ENCODE peak calls at places on chromosomes 3 and 15, in four cellular contexts. Y is K562, T is A549, V is GM12878. F is an unnamed sample. For H3K4me1, the result is how much of the 10 kb centered on the place peaks cover.

GRCh38 chr3:108124337-108125150 is 33.7 kb upstream of the CD47 start:
- DNase-seq in T (no peak), Y (peak), V (peak), F (no peak)

GRCh38 chr15:41233367-41233771 is 2.3 kb downstream of the CHP1 start:
- DNase-seq in T (peak), V (no peak), Y (peak), F (peak)

GRCh38 chr15:75696303-75696657 is 16.4 kb downstream of the CSPG4 start:
- DNase-seq in V (no peak), T (no peak), Y (no peak), F (no peak)

GRCh38 chr3:132399054-132399929 is 18.0 kb upstream of the DNAJC13 start:
- DNase-seq in Y (peak), V (no peak), T (peak), F (peak)

GRCh38 chr3:31573460-31573779 is 40.7 kb downstream of the STT3B start:
- DNase-seq in T (no peak), Y (no peak), V (no peak), F (no peak)

GRCh38 chr15:23854535-23855252 is 167.6 kb upstream of the NDN start:
- DNase-seq in T (no peak), V (no peak), Y (no peak), F (no peak)

GRCh38 chr3:186839874-186840641 is 2.5 kb upstream of the ADIPOQ start:
- DNase-seq in V (no peak), T (no peak), Y (no peak), F (no peak)

GRCh38 chr15:65069179-65069578 is 1.4 kb upstream of the RASL12 start:
- DNase-seq in V (no peak), Y (no peak), T (no peak), F (no peak)

GRCh38 chr15:62071711-62072308 is 5.0 kb downstream of the C2CD4A start:
- DNase-seq in T (peak), V (no peak), Y (peak), F (peak)

GRCh38 chr15:51162865-51163762 is 68.4 kb upstream of the TNFAIP8L3 start:
- DNase-seq in T (peak), V (peak), Y (peak), F (peak)

GRCh38 chr15:38377547-38378161 is 76.3 kb upstream of the FAM98B start:
- DNase-seq in V (no peak), T (no peak), Y (no peak), F (no peak)

GRCh38 chr15:65819563-65819960 is 27.5 kb upstream of the DENND4A start:
- DNase-seq in T (no peak), Y (peak), V (no peak), F (peak)

GRCh38 chr15:74511583-74511982 is 29.4 kb upstream of the ARID3B start:
- DNase-seq in T (no peak), V (no peak), Y (no peak), F (no peak)

GRCh38 chr3:115814778-115815380 is 191.6 kb downstream of the GAP43 start:
- DNase-seq in V (no peak), Y (peak), T (peak), F (peak)

GRCh38 chr3:37093481-37093880 is 80.9 kb downstream of the LRRFIP2 start:
- DNase-seq in T (no peak), Y (no peak), V (no peak), F (no peak)

GRCh38 chr3:127740136-127740915 is 67.6 kb downstream of the ABTB1 start:
- DNase-seq in T (no peak), Y (no peak), V (no peak), F (no peak)

GRCh38 chr15:99481406-99481805 is 84.4 kb upstream of the MEF2A start:
- DNase-seq in T (no peak), Y (no peak), V (no peak), F (no peak)

GRCh38 chr3:124461838-124462632 is 268.2 kb upstream of the UMPS start:
- DNase-seq in V (no peak), Y (no peak), T (no peak), F (no peak)

GRCh38 chr15:78044407-78045155 is 32.9 kb downstream of the TBC1D2B start:
- DNase-seq in T (no peak), Y (no peak), V (no peak), F (no peak)

GRCh38 chr15:91711384-91712082 is 142.0 kb upstream of the SLCO3A1 start:
- DNase-seq in Y (no peak), V (no peak), T (no peak), F (no peak)

GRCh38 chr15:66580643-66581042 is 14.8 kb upstream of the LCTL start:
- DNase-seq in T (no peak), V (no peak), Y (no peak), F (no peak)

GRCh38 chr3:188706599-188706998 is 465.2 kb upstream of the TPRG1 start:
- DNase-seq in Y (no peak), T (no peak), V (no peak), F (no peak)

GRCh38 chr15:70442616-70443321 is 320.6 kb downstream of the UACA start:
- DNase-seq in T (no peak), V (no peak), Y (no peak), F (no peak)

GRCh38 chr3:64432870-64433269 is 207.6 kb upstream of the PRICKLE2 start:
- DNase-seq in V (no peak), T (no peak), Y (no peak), F (no peak)

GRCh38 chr15:52579852-52580251 is 11.0 kb upstream of the ARPP19 start:
- DNase-seq in V (no peak), Y (no peak), T (no peak), F (no peak)

GRCh38 chr3:49279376-49279775 is 2.3 kb upstream of the C3orf62 start:
- DNase-seq in Y (no peak), T (no peak), V (no peak), F (no peak)

GRCh38 chr15:70096975-70097336 is 761 bp downstream of the TLE3 start:
- DNase-seq in Y (no peak), T (no peak), V (no peak), F (no peak)

GRCh38 chr3:37599186-37599585 is 262.5 kb upstream of the CTDSPL start:
- DNase-seq in Y (no peak), T (no peak), V (no peak), F (no peak)

GRCh38 chr15:84976746-84977345 is 4.8 kb upstream of the PDE8A start:
- DNase-seq in V (no peak), Y (no peak), T (no peak), F (no peak)

GRCh38 chr15:66161108-66161507 is 92.4 kb downstream of the MEGF11 start:
- DNase-seq in T (no peak), V (no peak), Y (no peak), F (no peak)

GRCh38 chr3:98521897-98522537 is 685 bp downstream of the CLDND1 start:
- DNase-seq in Y (peak), V (no peak), T (peak), F (peak)

GRCh38 chr3:179179979-179180758 is 32.0 kb downstream of the PIK3CA start:
- DNase-seq in T (no peak), V (no peak), Y (no peak), F (no peak)

GRCh38 chr3:179181021-179181472 is 32.9 kb downstream of the PIK3CA start:
- DNase-seq in T (no peak), Y (no peak), V (no peak), F (no peak)

GRCh38 chr3:179186426-179186825 is 38.3 kb downstream of the PIK3CA start:
- DNase-seq in T (no peak), V (no peak), Y (no peak), F (no peak)

GRCh38 chr3:179181993-179182551 is 33.9 kb downstream of the PIK3CA start:
- DNase-seq in V (no peak), T (no peak), Y (no peak), F (no peak)

GRCh38 chr3:179182892-179183291 is 34.7 kb downstream of the PIK3CA start:
- DNase-seq in Y (no peak), V (no peak), T (no peak), F (no peak)
- H3K4me1 ChIP-seq in Y (under half), V (under half), T (under half), F (under half)

DNA sequence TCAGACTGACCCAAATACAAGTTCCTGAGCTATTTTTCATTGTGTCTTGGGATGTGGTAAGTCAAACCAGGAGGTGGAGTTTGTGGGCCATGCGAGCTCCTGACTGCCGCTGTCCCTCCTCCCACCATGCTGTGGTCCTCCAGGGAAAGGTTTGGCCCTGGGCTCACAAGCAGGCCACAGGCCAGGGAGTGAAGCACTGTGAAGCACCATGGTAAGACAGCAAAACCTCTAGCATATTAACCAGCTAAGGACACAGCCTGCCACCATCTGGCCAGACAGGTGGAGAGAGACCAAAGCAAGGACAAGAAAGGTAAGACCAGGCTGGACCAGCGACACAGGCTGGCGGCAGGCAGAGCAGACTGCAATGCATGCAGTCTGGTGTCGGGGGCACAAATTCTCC is 15.3 kb downstream of the RAB43 start:
- DNase-seq in V (no peak), Y (no peak), T (no peak), F (no peak)
- TF ChIP-seq ESRRA in V (no peak), Y (no peak), T (no peak), F (no peak)

GRCh38 chr3:152349397-152349796 is 80.7 kb downstream of the MBNL1 start:
- DNase-seq in Y (no peak), T (no peak), V (no peak), F (no peak)

GRCh38 chr3:152350764-152351163 is 82.0 kb downstream of the MBNL1 start:
- DNase-seq in T (no peak), V (no peak), Y (no peak), F (no peak)

GRCh38 chr3:152350139-152350538 is 81.4 kb downstream of the MBNL1 start:
- DNase-seq in V (no peak), Y (peak), T (no peak), F (no peak)

GRCh38 chr3:152346740-152347139 is 78.0 kb downstream of the MBNL1 start:
- DNase-seq in T (no peak), Y (peak), V (no peak), F (no peak)

GRCh38 chr3:152348436-152349177 is 79.9 kb downstream of the MBNL1 start:
- DNase-seq in V (no peak), T (no peak), Y (peak), F (no peak)
- H3K4me1 ChIP-seq in V (under half), T (under half), Y (under half), F (under half)

GRCh38 chr3:96264701-96265100 is 549.7 kb upstream of the EPHA6 start:
- DNase-seq in V (no peak), T (no peak), Y (no peak), F (no peak)

GRCh38 chr3:96266395-96267187 is 547.8 kb upstream of the EPHA6 start:
- DNase-seq in T (peak), V (no peak), Y (no peak), F (peak)

DNA sequence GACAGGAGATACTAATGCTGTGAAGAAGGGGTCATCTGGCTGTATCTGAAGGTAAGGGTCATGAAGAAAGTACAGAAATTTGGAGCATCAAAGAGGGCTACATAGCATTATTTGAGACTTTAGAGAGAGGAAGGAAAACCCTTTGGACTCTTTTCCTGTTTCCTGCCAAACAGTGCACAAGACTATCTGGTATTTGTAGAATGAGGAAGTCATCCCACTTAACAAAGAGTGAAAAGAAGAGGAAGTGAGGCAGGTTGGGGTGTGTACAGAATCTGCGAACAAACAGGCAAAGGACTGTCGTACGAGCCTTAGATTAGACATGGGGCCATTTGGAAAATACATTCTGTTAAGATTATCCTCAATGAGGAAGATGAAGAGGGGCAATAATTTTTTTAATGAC is 546.8 kb upstream of the EPHA6 start:
- DNase-seq in V (no peak), Y (no peak), T (peak), F (no peak)
- TF ChIP-seq ESRRA in V (no peak), Y (no peak), T (no peak), F (no peak)